ENCODE peak calls at places on chromosomes 4 and X, in six cellular contexts. Y is AG09309, X is mucosa of descending colon, U is sigmoid colon, M is cardiac fibroblast, N is H1. T is an unnamed sample.

GRCh38 chr4:85779165-85779564 is 304.2 kb downstream of the ARHGAP24 start:
- DNase-seq in Y (no peak), X (no peak), U (no peak), M (peak), N (no peak), T (peak)

GRCh38 chrX:10506781-10507180 is 113.6 kb downstream of the MID1 start:
- DNase-seq in Y (no peak), X (no peak), U (no peak), M (no peak), N (no peak), T (no peak)

GRCh38 chr4:18155062-18156041 is 133.8 kb upstream of the LCORL start:
- DNase-seq in Y (no peak), X (peak), U (no peak), M (no peak), N (no peak), T (no peak)

GRCh38 chr4:15303052-15303641 is 124.7 kb upstream of the C1QTNF7 start:
- DNase-seq in Y (peak), X (no peak), U (no peak), M (peak), N (no peak), T (peak)

GRCh38 chr4:982291-982690 is 4.6 kb upstream of the IDUA start:
- DNase-seq in Y (no peak), X (no peak), U (no peak), M (no peak), N (no peak), T (no peak)

GRCh38 chr4:112857461-112857860 is 192.0 kb upstream of the ANK2 start:
- DNase-seq in Y (peak), X (no peak), U (no peak), M (peak), N (no peak), T (peak)

GRCh38 chr4:88219099-88219498 is 60.7 kb upstream of the ABCG2 start:
- DNase-seq in Y (peak), X (peak), U (no peak), M (peak), N (no peak), T (peak)

GRCh38 chr4:88163286-88163685 is 4.8 kb upstream of the ABCG2 start:
- DNase-seq in Y (no peak), X (no peak), U (no peak), M (no peak), N (no peak), T (no peak)

GRCh38 chrX:132216806-132217202 is 2.4 kb downstream of the RAP2C start:
- DNase-seq in Y (no peak), X (no peak), U (no peak), M (peak), N (no peak), T (peak)

GRCh38 chrX:153882086-153882498 is 3.9 kb downstream of the L1CAM start:
- DNase-seq in Y (no peak), X (no peak), U (peak), M (peak), N (no peak), T (no peak)

GRCh38 chr4:5554376-5554775 is 154.0 kb downstream of the EVC2 start:
- DNase-seq in Y (no peak), X (no peak), U (no peak), M (no peak), N (no peak), T (no peak)

GRCh38 chrX:46574941-46575381 is 1.4 kb downstream of the CHST7 start:
- DNase-seq in Y (no peak), X (peak), U (no peak), M (peak), N (no peak), T (peak)

GRCh38 chr4:186628058-186628711 is 72.8 kb upstream of the MTNR1A start:
- DNase-seq in Y (no peak), X (no peak), U (no peak), M (no peak), N (no peak), T (peak)

GRCh38 chr4:175034986-175035705 is 117.0 kb downstream of the ADAM29 start:
- DNase-seq in Y (peak), X (no peak), U (no peak), M (no peak), N (no peak), T (no peak)

GRCh38 chr4:2006956-2007653 is 1.7 kb downstream of the NELFA start:
- DNase-seq in Y (no peak), X (no peak), U (no peak), M (no peak), N (no peak), T (no peak)
- H3K4me3 ChIP-seq in Y (no peak), X (no peak), U (peak), M (peak), N (peak), T (peak)

GRCh38 chrX:16924631-16925239 is 21.7 kb upstream of the REPS2 start:
- DNase-seq in Y (no peak), X (no peak), U (no peak), M (no peak), N (no peak), T (no peak)
- TF ChIP-seq CTCF in Y (no peak), X (no peak), U (no peak), M (no peak), N (no peak), T (no peak)

DNA sequence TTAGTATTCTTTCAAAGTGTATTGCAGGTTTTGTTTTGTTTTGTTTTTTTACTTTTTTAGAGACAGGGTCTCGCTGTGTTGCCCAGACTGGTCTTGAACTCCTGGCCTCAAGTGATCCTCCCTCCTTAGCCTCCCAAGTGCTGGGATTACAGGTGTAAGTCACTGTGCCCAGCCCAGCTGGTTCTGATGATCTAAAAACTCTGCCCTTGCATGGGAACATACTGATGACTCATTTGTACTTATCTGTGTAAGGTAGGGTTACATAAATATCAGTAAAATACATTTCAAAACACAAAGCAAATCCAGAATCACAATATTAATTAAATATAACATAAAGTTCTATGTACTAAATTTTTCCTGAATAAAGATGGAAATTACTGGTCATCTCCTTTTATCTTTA is 7.4 kb upstream of the SLC9B1 start:
- DNase-seq in Y (no peak), X (no peak), U (no peak), M (no peak), N (no peak), T (peak)
- H3K4me3 ChIP-seq in Y (no peak), X (no peak), U (no peak), M (no peak), N (no peak), T (no peak)

DNA sequence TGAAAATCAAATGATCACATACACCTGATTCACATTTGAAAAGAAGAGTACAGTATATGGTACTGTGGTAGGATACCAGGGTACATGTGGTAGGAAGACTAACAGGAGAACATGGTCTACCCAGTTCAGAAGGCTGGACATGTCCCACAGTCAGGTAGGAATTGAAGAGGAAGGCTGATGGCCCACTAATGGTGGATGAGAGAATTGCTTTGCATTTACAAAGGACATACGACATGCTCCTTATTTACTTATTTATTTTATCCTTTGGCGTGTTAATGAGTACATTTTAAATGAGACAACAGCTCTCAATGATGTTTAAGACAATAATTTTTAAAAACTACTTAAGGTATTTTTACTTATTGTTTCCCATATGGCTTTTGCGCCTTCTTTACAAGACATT is 106.7 kb upstream of the BMP2K start:
- DNase-seq in Y (no peak), X (no peak), U (no peak), M (no peak), N (no peak), T (no peak)
- TF ChIP-seq CTCF in Y (peak), X (no peak), U (no peak), M (peak), N (no peak), T (peak)

DNA sequence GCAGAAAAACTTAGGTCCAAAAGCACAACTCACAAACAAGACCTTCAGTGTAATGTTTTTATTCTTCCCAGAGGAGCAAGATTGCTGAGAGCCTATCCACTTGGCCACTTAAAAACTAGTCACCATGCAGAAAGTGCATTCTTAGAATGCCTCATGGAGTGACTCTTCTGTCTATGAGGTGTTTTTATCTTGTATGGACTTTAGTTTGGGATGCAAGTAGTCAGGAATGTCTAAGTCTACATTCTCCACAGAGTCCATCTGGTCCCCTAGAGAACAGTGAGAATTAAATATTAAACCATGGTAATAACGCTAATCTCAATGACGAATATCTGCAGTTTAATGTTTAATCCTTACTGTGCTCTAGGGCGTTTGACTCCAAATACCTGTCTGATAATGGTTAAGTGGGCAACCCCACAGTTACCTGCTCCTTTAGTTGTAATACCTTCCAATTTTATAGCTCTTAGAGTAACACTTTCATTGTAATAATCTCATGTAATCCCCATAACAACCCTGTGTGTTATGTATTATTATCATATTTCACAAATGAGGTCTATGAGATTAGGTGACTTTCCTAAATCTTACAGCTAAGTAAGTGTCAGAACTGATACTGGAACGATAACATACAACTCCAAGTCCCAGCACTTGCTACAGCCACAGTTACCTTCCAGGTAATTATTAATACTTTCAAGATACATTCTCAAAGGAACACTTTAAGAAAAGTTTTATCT is 235.6 kb upstream of the JADE1 start:
- DNase-seq in Y (no peak), X (no peak), U (no peak), M (peak), N (no peak), T (peak)
- H3K4me3 ChIP-seq in Y (no peak), X (no peak), U (no peak), M (no peak), N (no peak), T (no peak)

DNA sequence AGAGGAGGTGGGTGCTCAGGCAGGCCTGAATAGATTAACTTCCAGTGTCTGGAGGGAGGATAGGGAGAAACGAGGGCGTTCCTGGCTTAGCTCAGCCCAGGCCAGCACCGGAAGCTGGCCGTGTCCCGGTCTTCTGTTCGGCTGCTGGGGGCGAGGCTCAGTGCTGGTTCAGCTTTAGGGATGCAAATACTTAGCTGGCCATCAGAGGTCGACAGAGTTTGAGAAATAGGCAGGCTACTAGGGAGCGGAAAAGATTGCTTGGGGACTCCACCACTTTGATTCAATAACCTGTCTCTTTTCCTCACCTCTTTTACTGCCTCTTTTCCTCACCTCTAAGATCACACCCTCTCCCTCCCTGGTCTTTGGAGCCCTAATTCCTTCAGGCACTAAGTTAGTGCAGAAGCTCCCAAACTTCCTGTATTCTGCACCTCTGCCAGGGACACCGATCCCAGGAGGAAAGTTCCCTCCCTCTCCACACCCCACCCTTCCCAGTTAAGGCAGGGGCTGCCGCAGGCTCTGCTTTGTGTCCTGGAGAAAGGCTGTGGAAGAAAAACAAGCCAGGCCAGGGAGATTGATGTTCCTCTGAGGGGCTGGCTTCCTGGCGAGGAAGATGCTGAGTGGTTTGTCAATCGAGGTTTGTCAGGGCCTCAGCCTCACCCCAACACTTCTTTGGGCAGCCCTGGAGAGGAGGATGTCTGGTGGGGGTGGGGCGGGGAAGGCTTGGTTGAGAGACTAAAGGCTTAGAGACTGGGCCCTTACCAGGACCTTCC is 6.0 kb upstream of the EFNB1 start:
- DNase-seq in Y (no peak), X (peak), U (no peak), M (peak), N (no peak), T (peak)
- TF ChIP-seq CTCF in Y (peak), X (peak), U (peak), M (peak), N (peak), T (peak)

GRCh38 chr4:159121371-159121770 is 18.5 kb downstream of the RAPGEF2 start:
- DNase-seq in Y (no peak), X (no peak), U (no peak), M (no peak), N (no peak), T (no peak)
- H3K4me3 ChIP-seq in Y (no peak), X (no peak), U (no peak), M (no peak), N (no peak), T (no peak)

GRCh38 chr4:169921237-169921636 is 105.0 kb downstream of the MFAP3L start:
- DNase-seq in Y (no peak), X (no peak), U (no peak), M (no peak), N (no peak), T (no peak)
- TF ChIP-seq CTCF in Y (no peak), X (no peak), U (no peak), M (no peak), N (no peak), T (no peak)

GRCh38 chr4:184030764-184031163 is 125.7 kb downstream of the STOX2 start:
- DNase-seq in Y (no peak), X (no peak), U (no peak), M (no peak), N (no peak), T (no peak)
- H3K4me3 ChIP-seq in Y (no peak), X (no peak), U (no peak), M (no peak), N (no peak), T (no peak)

T was measured in epithelial cell of esophagus.